ENCODE peak calls at places on chromosome 3, in five cellular contexts. C is lower leg skin, N is lower lobe of right lung, L is AG04450, Y is right lobe of liver. B is an unnamed sample.

GRCh38 chr3:42823351-42823750 is 14.1 kb downstream of the ACKR2 start:
- DNase-seq in C (no peak), N (no peak), L (no peak), Y (no peak), B (no peak)

GRCh38 chr3:174614046-174614445 is 245.1 kb upstream of the NAALADL2 start:
- DNase-seq in C (no peak), N (no peak), L (no peak), Y (no peak), B (no peak)

GRCh38 chr3:44355634-44356033 is 17.1 kb downstream of the TCAIM start:
- DNase-seq in C (no peak), N (no peak), L (peak; percentile 66), Y (no peak), B (peak; percentile 83)

GRCh38 chr3:24344784-24345439 is 149.7 kb downstream of the THRB start:
- DNase-seq in C (no peak), N (no peak), L (no peak), Y (no peak), B (no peak)

GRCh38 chr3:106032479-106032878 is 163.7 kb upstream of the CBLB start:
- DNase-seq in C (no peak), N (no peak), L (no peak), Y (no peak), B (no peak)

GRCh38 chr3:157408499-157409149 is 28.0 kb upstream of the PTX3 start:
- DNase-seq in C (no peak), N (peak; percentile 47), L (no peak), Y (no peak), B (no peak)

GRCh38 chr3:73512095-73512494 is 112.6 kb downstream of the PDZRN3 start:
- DNase-seq in C (no peak), N (no peak), L (peak; percentile 83), Y (no peak), B (no peak)

GRCh38 chr3:65107174-65107573 is 419.4 kb upstream of the ADAMTS9 start:
- DNase-seq in C (peak; percentile 14), N (no peak), L (no peak), Y (no peak), B (peak; percentile 7)

GRCh38 chr3:72008226-72008996 is 223.5 kb upstream of the PROK2 start:
- DNase-seq in C (no peak), N (peak; percentile 55), L (no peak), Y (peak; percentile 30), B (peak; percentile 76)

GRCh38 chr3:13241621-13242363 is 168.6 kb upstream of the IQSEC1 start:
- DNase-seq in C (no peak), N (no peak), L (no peak), Y (no peak), B (no peak)

GRCh38 chr3:87503901-87504498 is 227.6 kb upstream of the POU1F1 start:
- DNase-seq in C (no peak), N (no peak), L (peak; percentile 15), Y (no peak), B (peak; percentile 57)

GRCh38 chr3:25887907-25888306 is 98.0 kb downstream of the OXSM start:
- DNase-seq in C (no peak), N (no peak), L (no peak), Y (no peak), B (no peak)

GRCh38 chr3:45635475-45636256 is 41.1 kb downstream of the LIMD1 start:
- DNase-seq in C (no peak), N (no peak), L (peak; percentile 52), Y (no peak), B (peak; percentile 77)

GRCh38 chr3:45683417-45684326 is 5.5 kb upstream of the SACM1L start:
- DNase-seq in C (no peak), N (no peak), L (no peak), Y (no peak), B (no peak)

GRCh38 chr3:52240059-52240885 is 1.3 kb upstream of the TWF2 start:
- DNase-seq in C (peak; percentile 78), N (peak; percentile 64), L (peak; percentile 87), Y (peak; percentile 43), B (peak; percentile 94)

GRCh38 chr3:21446937-21447336 is 304.1 kb downstream of the ZNF385D start:
- DNase-seq in C (no peak), N (no peak), L (no peak), Y (no peak), B (no peak)

GRCh38 chr3:194282436-194283122 is 68.5 kb downstream of the CPN2 start:
- DNase-seq in C (no peak), N (peak; percentile 37), L (no peak), Y (no peak), B (no peak)

GRCh38 chr3:192943384-192943783 is 25.7 kb upstream of the MB21D2 start:
- DNase-seq in C (no peak), N (no peak), L (no peak), Y (no peak), B (no peak)

GRCh38 chr3:194130807-194131589 is 5.0 kb upstream of the HES1 start:
- DNase-seq in C (no peak), N (no peak), L (no peak), Y (peak; percentile 55), B (no peak)

GRCh38 chr3:1469687-1470086 is 376.9 kb downstream of the CNTN6 start:
- DNase-seq in C (no peak), N (no peak), L (no peak), Y (no peak), B (no peak)

GRCh38 chr3:151890721-151891141 is 17.3 kb downstream of the SUCNR1 start:
- DNase-seq in C (no peak), N (no peak), L (no peak), Y (no peak), B (no peak)

GRCh38 chr3:78765671-78766485 is 1001.9 kb downstream of the ROBO1 start:
- DNase-seq in C (no peak), N (no peak), L (no peak), Y (no peak), B (peak; percentile 26)

GRCh38 chr3:16264174-16264707 is 502 bp downstream of the DPH3 start:
- DNase-seq in C (no peak), N (no peak), L (no peak), Y (no peak), B (no peak)

GRCh38 chr3:24490151-24490550 is 4.5 kb downstream of the THRB start:
- DNase-seq in C (peak; percentile 75), N (no peak), L (no peak), Y (no peak), B (peak; percentile 26)

GRCh38 chr3:138472141-138472825 is 37.9 kb downstream of the ESYT3 start:
- DNase-seq in C (no peak), N (peak; percentile 19), L (no peak), Y (no peak), B (no peak)

GRCh38 chr3:195102609-195103467 is 168.1 kb downstream of the XXYLT1 start:
- DNase-seq in C (peak; percentile 52), N (no peak), L (peak; percentile 88), Y (no peak), B (peak; percentile 88)

GRCh38 chr3:194313642-194314430 is 37.3 kb downstream of the CPN2 start:
- DNase-seq in C (peak; percentile 66), N (no peak), L (no peak), Y (no peak), B (no peak)

DNA sequence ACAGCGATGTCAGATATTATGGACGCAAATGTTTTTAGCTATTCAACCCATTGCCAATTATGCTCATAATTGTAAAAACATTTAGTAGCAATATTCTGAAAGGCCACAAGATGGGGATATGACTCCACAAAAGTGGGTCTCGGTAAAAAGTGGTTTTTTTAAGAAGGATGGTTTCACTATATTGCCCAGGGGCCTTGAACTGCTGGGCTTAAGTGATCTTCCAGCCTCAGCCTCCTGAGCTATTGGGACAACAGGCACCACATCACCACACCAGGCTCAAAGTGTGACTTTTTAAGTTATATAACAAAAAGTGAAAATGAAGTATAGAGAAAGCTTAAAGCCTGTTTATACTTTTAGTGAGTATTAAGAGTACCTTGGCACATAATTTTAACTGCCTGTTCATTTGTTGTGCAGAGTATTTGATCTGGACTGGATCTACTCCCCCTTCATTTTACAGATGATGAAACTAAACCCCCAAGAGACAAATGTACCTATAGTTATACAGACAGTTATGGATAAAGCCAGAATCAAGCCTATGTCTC is 9.4 kb downstream of the NAA50 start:
- DNase-seq in C (no peak), N (no peak), L (peak; percentile 43), Y (no peak), B (peak; percentile 79)
- TF ChIP-seq CTCF in C (no peak), N (peak; percentile 65), L (peak; percentile 64), Y (peak; percentile 76), B (peak; percentile 45)

GRCh38 chr3:57903124-57903668 is 105.0 kb upstream of the FLNB start:
- DNase-seq in C (no peak), N (no peak), L (no peak), Y (no peak), B (no peak)
- H3K4me3 ChIP-seq in C (no peak overlapping the region), N (no peak overlapping the region), L (no peak overlapping the region), Y (no peak overlapping the region), B (no peak overlapping the region)

DNA sequence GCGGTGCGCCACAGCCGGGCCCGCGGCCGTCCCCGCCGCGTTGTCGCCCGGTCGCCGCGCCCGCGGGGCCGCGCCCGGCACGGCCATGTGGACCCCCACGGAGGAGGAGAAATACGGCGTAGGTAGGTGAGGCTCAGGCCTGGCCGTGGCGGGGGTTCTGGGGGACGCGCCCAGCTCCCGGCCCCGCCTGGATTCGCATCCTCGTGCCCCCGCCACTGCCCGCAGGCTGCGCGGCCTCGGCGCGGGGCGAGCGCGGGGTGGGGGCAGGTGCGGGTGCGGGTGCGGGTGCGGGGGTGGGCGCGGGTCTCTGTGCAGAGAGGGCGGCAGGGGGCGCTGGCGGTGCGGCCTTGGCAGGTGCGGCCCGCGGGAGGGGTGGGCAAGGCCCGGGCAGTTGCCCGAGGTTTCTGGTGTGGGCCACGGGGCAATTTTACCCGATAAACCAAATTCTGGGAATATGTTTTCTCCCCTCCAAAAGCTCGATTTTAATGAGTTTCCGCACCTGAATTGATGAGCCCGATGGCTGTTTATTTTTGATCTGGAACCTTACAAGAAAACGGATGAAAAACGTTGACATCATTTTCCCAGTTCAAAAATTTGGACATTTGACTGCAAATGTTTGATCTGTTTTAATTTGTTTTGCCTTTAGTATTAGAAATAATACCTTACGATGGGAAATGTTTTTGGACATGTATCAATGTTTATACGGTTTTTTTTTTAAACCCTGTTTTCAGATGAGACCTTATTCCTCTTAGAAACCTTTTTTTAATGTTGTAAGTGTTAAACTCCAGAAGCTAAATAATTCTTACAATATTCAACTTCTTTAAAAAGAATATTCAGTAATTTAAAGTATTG is 678 bp downstream of the DOCK3 start:
- DNase-seq in C (no peak), N (peak; percentile 59), L (no peak), Y (peak; percentile 28), B (no peak)
- TF ChIP-seq CTCF in C (no peak), N (peak; percentile 32), L (peak; percentile 14), Y (no peak), B (peak; percentile 6)

GRCh38 chr3:184601576-184602405 is 40.2 kb downstream of the EPHB3 start:
- DNase-seq in C (no peak), N (no peak), L (no peak), Y (no peak), B (no peak)
- H3K4me3 ChIP-seq in C (no peak overlapping the region), N (peak overlapping the region; percentile 25), L (no peak overlapping the region), Y (no peak overlapping the region), B (no peak overlapping the region)

GRCh38 chr3:107432013-107432515 is 54.8 kb downstream of the CCDC54 start:
- DNase-seq in C (no peak), N (no peak), L (no peak), Y (peak; percentile 25), B (no peak)
- TF ChIP-seq CTCF in C (no peak), N (no peak), L (no peak), Y (peak; percentile 8), B (no peak)

GRCh38 chr3:77038928-77039605 is 832 bp upstream of the ROBO2 start:
- DNase-seq in C (no peak), N (no peak), L (no peak), Y (no peak), B (peak; percentile 32)
- H3K4me3 ChIP-seq in C (peak overlapping the region; percentile 23), N (peak overlapping the region; percentile 54), L (peak overlapping the region; percentile 64), Y (peak overlapping the region; percentile 30), B (peak overlapping the region; percentile 53)

GRCh38 chr3:67863869-67864268 is 209.5 kb upstream of the SUCLG2 start:
- DNase-seq in C (no peak), N (no peak), L (no peak), Y (no peak), B (peak; percentile 10)
- TF ChIP-seq CTCF in C (no peak), N (no peak), L (peak; percentile 51), Y (peak; percentile 23), B (peak; percentile 4)

B was measured in foreskin fibroblast.